ENCODE peak calls at places on chromosomes 16 and 17, in eight cellular contexts. D is ascending aorta, C is cardiac fibroblast, J is cardiac muscle cell, B is uterus, I is sigmoid colon, Z is heart right ventricle, N is transverse colon. E is an unnamed sample.
A peak's percentile ranks its signal among the peaks of the same experiment; 100 is the strongest.

GRCh38 chr17:79845601-79845949 is 6.3 kb upstream of the CBX4 start:
- DNase-seq in C (peak; percentile 45), Z (no peak), J (no peak), I (no peak), N (peak; percentile 57), B (no peak), D (no peak), E (peak; percentile 61)

GRCh38 chr17:56593741-56594527 is 435 bp downstream of the NOG start:
- DNase-seq in I (peak; percentile 72), C (peak; percentile 61), B (no peak), N (peak; percentile 16), Z (peak; percentile 64), D (peak; percentile 65), J (peak; percentile 85), E (peak; percentile 58)

GRCh38 chr17:12081720-12082119 is 61.0 kb downstream of the MAP2K4 start:
- DNase-seq in D (no peak), J (no peak), Z (no peak), C (no peak), N (no peak), B (no peak), I (no peak), E (no peak)

GRCh38 chr16:66084306-66084705 is 282.2 kb upstream of the CDH5 start:
- DNase-seq in B (no peak), I (no peak), C (no peak), J (no peak), D (no peak), Z (no peak), N (no peak), E (peak; percentile 78)

GRCh38 chr17:32870027-32870670 is 6.8 kb downstream of the MYO1D start:
- DNase-seq in I (no peak), D (peak; percentile 75), Z (no peak), B (peak; percentile 37), J (no peak), C (peak; percentile 36), N (no peak), E (peak; percentile 56)

GRCh38 chr16:3131755-3132377 is 3.0 kb upstream of the ZNF213 start:
- DNase-seq in N (peak; percentile 55), C (peak; percentile 41), B (no peak), Z (no peak), J (peak; percentile 62), D (no peak), I (no peak), E (peak; percentile 40)

GRCh38 chr17:53619025-53619424 is 203.7 kb upstream of the KIF2B start:
- DNase-seq in I (no peak), J (no peak), Z (no peak), B (no peak), N (no peak), D (no peak), C (no peak), E (no peak)

GRCh38 chr16:16086653-16087446 is 136.4 kb downstream of the ABCC6 start:
- DNase-seq in D (no peak), J (no peak), N (no peak), B (peak; percentile 64), Z (no peak), I (peak; percentile 84), C (no peak), E (no peak)

GRCh38 chr17:1890758-1891450 is 61.1 kb downstream of the RPA1 start:
- DNase-seq in J (no peak), Z (no peak), I (no peak), D (no peak), B (no peak), N (no peak), C (no peak), E (no peak)

GRCh38 chr17:71987634-71988033 is 133.2 kb upstream of the SOX9 start:
- DNase-seq in J (no peak), D (no peak), N (no peak), Z (no peak), C (no peak), I (no peak), B (no peak), E (no peak)

GRCh38 chr17:5562172-5562571 is 22.1 kb downstream of the NLRP1 start:
- DNase-seq in I (no peak), C (no peak), N (no peak), B (no peak), Z (no peak), J (no peak), D (no peak), E (no peak)

GRCh38 chr16:56252835-56253234 is 61.5 kb downstream of the GNAO1 start:
- DNase-seq in N (no peak), Z (peak; percentile 58), I (peak; percentile 82), C (no peak), D (no peak), J (no peak), B (no peak), E (no peak)

DNA sequence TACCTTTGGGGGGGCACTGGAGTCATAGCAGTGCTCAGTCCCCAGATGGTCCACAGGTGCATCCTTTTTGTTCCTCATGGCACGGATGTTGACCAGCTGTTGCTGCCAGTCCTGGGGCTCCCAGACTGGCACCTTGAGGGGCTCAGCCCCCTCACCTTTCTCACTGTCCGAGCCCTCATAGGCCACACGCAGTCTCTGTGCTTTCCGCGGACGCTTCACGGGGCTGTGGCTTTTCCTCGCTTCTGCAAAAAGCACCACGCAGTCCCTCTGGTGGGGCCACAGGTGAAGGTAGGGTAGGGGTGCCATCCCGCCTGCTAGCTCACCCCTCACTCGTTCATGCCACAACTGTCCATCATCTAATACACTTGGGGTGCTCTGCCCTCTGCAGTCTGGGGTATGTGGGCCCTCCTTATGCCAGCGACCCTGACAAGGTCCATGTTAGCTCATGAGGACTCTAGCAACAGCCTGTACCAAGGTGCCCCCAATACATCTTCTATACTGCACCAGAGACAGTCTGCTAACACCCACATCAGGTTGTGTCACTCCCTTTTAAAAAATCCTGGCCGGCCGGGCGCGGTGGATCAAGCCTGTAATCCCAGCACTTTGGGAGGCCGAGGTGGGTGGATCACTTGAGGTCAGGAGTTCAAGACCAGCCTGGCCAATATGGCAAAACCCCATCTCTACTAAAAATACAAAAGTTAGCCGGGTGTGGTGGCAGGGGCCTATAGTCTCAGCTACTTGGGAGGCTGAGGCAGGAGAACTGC is 1.3 kb downstream of the NTHL1 start:
- DNase-seq in C (no peak), B (no peak), D (no peak), N (no peak), J (no peak), I (no peak), Z (no peak), E (no peak)
- H3K4me3 ChIP-seq in C (peak overlapping the region; percentile 82), B (no peak overlapping the region), D (peak overlapping the region; percentile 98), N (peak overlapping the region; percentile 71), J (no peak overlapping the region), I (peak overlapping the region; percentile 95), Z (peak overlapping the region; percentile 51), E (no peak overlapping the region)

GRCh38 chr17:36705651-36706436 is 104.5 kb downstream of the MRM1 start:
- DNase-seq in I (no peak), B (no peak), J (peak; percentile 72), D (no peak), Z (peak; percentile 23), C (peak; percentile 54), N (peak; percentile 55), E (peak; percentile 24)

GRCh38 chr17:36703860-36704266 is 102.5 kb downstream of the MRM1 start:
- DNase-seq in B (no peak), C (peak; percentile 20), J (peak; percentile 88), I (no peak), Z (peak; percentile 48), D (no peak), N (peak; percentile 32), E (peak; percentile 40)

GRCh38 chr17:36707904-36708303 is 106.5 kb downstream of the MRM1 start:
- DNase-seq in N (no peak), J (no peak), C (no peak), D (no peak), B (no peak), I (no peak), Z (no peak), E (no peak)

DNA sequence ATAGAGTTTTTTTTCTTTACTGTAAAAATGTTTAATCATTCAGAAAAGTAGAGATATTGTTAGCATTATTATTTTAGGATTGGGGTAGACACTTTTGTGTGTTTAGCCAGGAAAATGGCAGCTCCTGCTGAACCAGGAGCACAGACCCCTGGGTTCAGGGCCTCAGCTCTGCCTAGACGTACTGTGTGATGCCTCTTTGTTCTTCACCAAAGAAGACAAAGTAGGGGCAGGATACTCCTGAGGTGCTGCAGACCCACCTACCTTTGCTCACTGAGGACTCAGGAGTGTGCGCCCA is 105.0 kb downstream of the MRM1 start:
- DNase-seq in D (no peak), I (no peak), B (no peak), J (no peak), N (no peak), C (no peak), Z (no peak), E (no peak)
- TF ChIP-seq CTCF in D (no peak), I (no peak), B (no peak), J (no peak), N (no peak), C (no peak), Z (no peak), E (no peak)

GRCh38 chr17:48722924-48723554 is at the start of gene PRAC2:
- DNase-seq in N (no peak), C (no peak), B (no peak), J (no peak), D (no peak), Z (no peak), I (peak; percentile 54), E (no peak)

GRCh38 chr17:48725005-48725293 is 2.0 kb downstream of the PRAC2 start:
- DNase-seq in J (no peak), D (no peak), N (no peak), B (no peak), Z (no peak), C (no peak), I (peak; percentile 41), E (no peak)

GRCh38 chr17:48725294-48726064 is 2.5 kb downstream of the PRAC2 start:
- DNase-seq in C (no peak), I (peak; percentile 43), N (no peak), D (no peak), B (no peak), J (no peak), Z (no peak), E (no peak)

GRCh38 chr17:48723555-48724239 is 712 bp downstream of the PRAC2 start:
- DNase-seq in Z (peak; percentile 18), J (peak; percentile 14), B (no peak), N (peak; percentile 32), I (peak; percentile 40), C (no peak), D (no peak), E (peak; percentile 45)

GRCh38 chr17:48724241-48725004 is 1.4 kb downstream of the PRAC2 start:
- DNase-seq in N (peak; percentile 92), D (peak; percentile 89), I (peak; percentile 91), Z (peak; percentile 85), J (peak; percentile 89), B (peak; percentile 84), C (peak; percentile 81), E (peak; percentile 85)
- H3K4me3 ChIP-seq in N (no peak overlapping the region), D (no peak overlapping the region), I (peak overlapping the region; percentile 11), Z (no peak overlapping the region), J (no peak overlapping the region), B (no peak overlapping the region), C (no peak overlapping the region), E (no peak overlapping the region)

GRCh38 chr17:63406689-63407330 is 39.3 kb downstream of the CYB561 start:
- DNase-seq in B (peak; percentile 82), N (peak; percentile 77), D (peak; percentile 87), C (peak; percentile 95), J (peak; percentile 87), Z (no peak), I (peak; percentile 85), E (peak; percentile 91)
- TF ChIP-seq CTCF in B (peak; percentile 85), N (peak; percentile 83), D (peak; percentile 78), C (peak; percentile 83), J (peak; percentile 80), Z (peak; percentile 90), I (peak; percentile 75), E (peak; percentile 85)